ENCODE peak calls at places on chromosomes 4 and X, in eight cellular contexts. F is frontal cortex; Z is NCI-H1048; D is activated effector memory CD4-positive, alpha-beta T cell treated with anti-CD3 and anti-CD28 coated beads, Interleukin-2, amount 50 U/mL, for 16 hours; P is CD8-positive, alpha-beta memory T cell; E is foreskin fibroblast; L is activated CD4-positive, alpha-beta T cell treated with anti-CD3 and anti-CD28 coated beads, Interleukin-2, amount 50 U/mL, for 1 hour; V is AG08395. H is an unnamed sample.

GRCh38 chr4:25842229-25842840 is 20.5 kb downstream of the SEL1L3 start:
- DNase-seq in D (no peak), E (no peak), V (no peak), F (no peak), Z (no peak), L (peak), P (peak), H (no peak)

GRCh38 chr4:182839256-182839655 is 77.9 kb downstream of the DCTD start:
- DNase-seq in F (no peak), L (no peak), E (no peak), P (no peak), V (no peak), Z (no peak), D (no peak), H (no peak)

GRCh38 chr4:187668683-187669082 is 326.9 kb upstream of the ZFP42 start:
- DNase-seq in F (no peak), E (no peak), D (no peak), L (no peak), Z (no peak), V (peak), P (no peak), H (no peak)

GRCh38 chr4:81466841-81467671 is 4.7 kb downstream of the RASGEF1B start:
- DNase-seq in F (peak), D (peak), P (peak), E (peak), V (peak), L (peak), Z (peak), H (peak)

GRCh38 chr4:181202249-181202648 is 1041.0 kb upstream of the TENM3 start:
- DNase-seq in D (no peak), Z (no peak), F (no peak), L (no peak), E (no peak), P (no peak), V (no peak), H (no peak)

GRCh38 chrX:107768051-107768450 is 7.5 kb downstream of the TSC22D3 start:
- DNase-seq in D (no peak), L (no peak), F (no peak), E (no peak), Z (no peak), V (no peak), P (no peak), H (no peak)

GRCh38 chr4:54238389-54238788 is 9.3 kb downstream of the PDGFRA start:
- DNase-seq in F (no peak), E (no peak), D (no peak), V (no peak), L (no peak), Z (no peak), P (no peak), H (no peak)

GRCh38 chr4:9691221-9692065 is 90.0 kb upstream of the DRD5 start:
- DNase-seq in F (peak), P (peak), D (peak), L (peak), Z (peak), E (peak), V (peak), H (peak)

GRCh38 chrX:71671043-71671829 is 3.9 kb downstream of the LOC101059915 start:
- DNase-seq in F (no peak), V (no peak), Z (no peak), P (no peak), E (no peak), L (no peak), D (peak), H (no peak)

GRCh38 chrX:134741801-134742200 is 83.5 kb upstream of the PLAC1 start:
- DNase-seq in P (no peak), F (no peak), E (no peak), Z (no peak), D (no peak), L (no peak), V (no peak), H (no peak)

GRCh38 chr4:99722006-99722405 is 64.4 kb upstream of the C4orf54 start:
- DNase-seq in L (no peak), D (no peak), P (no peak), F (no peak), E (no peak), V (no peak), Z (no peak), H (no peak)

GRCh38 chr4:31923634-31924033 is 1203.5 kb downstream of the PCDH7 start:
- DNase-seq in E (no peak), F (no peak), V (no peak), L (no peak), P (no peak), D (no peak), Z (no peak), H (no peak)

GRCh38 chrX:37662181-37662580 is 23.4 kb upstream of the XK start:
- DNase-seq in E (no peak), Z (no peak), V (no peak), F (no peak), P (no peak), L (no peak), D (no peak), H (no peak)

GRCh38 chr4:20283039-20283438 is 31.3 kb downstream of the SLIT2 start:
- DNase-seq in L (no peak), Z (no peak), P (no peak), E (no peak), V (no peak), D (no peak), F (no peak), H (no peak)

GRCh38 chr4:10114607-10115006 is 2.0 kb downstream of the WDR1 start:
- DNase-seq in F (no peak), Z (no peak), V (no peak), E (no peak), D (no peak), P (no peak), L (no peak), H (no peak)

GRCh38 chr4:15506464-15506863 is 36.8 kb downstream of the CC2D2A start:
- DNase-seq in E (no peak), D (no peak), F (no peak), Z (no peak), L (no peak), V (no peak), P (no peak), H (no peak)

GRCh38 chr4:2357821-2358745 is 60.4 kb downstream of the ZFYVE28 start:
- DNase-seq in P (no peak), E (no peak), Z (no peak), L (no peak), D (peak), F (no peak), V (no peak), H (no peak)

GRCh38 chrX:28586291-28586690 is 955 bp upstream of the IL1RAPL1 start:
- DNase-seq in L (no peak), F (no peak), D (no peak), E (no peak), P (no peak), Z (no peak), V (no peak), H (no peak)

GRCh38 chr4:165967486-165967885 is 94.4 kb downstream of the TLL1 start:
- DNase-seq in V (no peak), D (no peak), L (no peak), Z (no peak), E (no peak), F (no peak), P (no peak), H (no peak)

GRCh38 chrX:65463550-65463949 is 71.0 kb downstream of the LAS1L start:
- DNase-seq in L (no peak), E (no peak), V (peak), F (no peak), D (no peak), Z (no peak), P (no peak), H (no peak)

GRCh38 chr4:3042226-3042625 is 32.1 kb downstream of the HTT-AS start:
- DNase-seq in P (no peak), F (no peak), E (no peak), V (no peak), L (no peak), D (no peak), Z (no peak), H (no peak)

GRCh38 chr4:168511780-168512467 is 15.1 kb downstream of the PALLD start:
- DNase-seq in D (peak), V (no peak), L (peak), P (peak), Z (no peak), E (no peak), F (no peak), H (peak)

GRCh38 chr4:3808597-3808996 is 42.4 kb downstream of the ADRA2C start:
- DNase-seq in D (no peak), P (no peak), F (no peak), L (no peak), Z (no peak), E (no peak), V (no peak), H (no peak)

GRCh38 chrX:56000169-56000568 is 232.0 kb upstream of the KLF8 start:
- DNase-seq in P (no peak), D (no peak), V (peak), L (no peak), Z (no peak), F (no peak), E (no peak), H (no peak)

GRCh38 chr4:187414716-187415115 is 580.9 kb upstream of the ZFP42 start:
- DNase-seq in P (no peak), L (no peak), F (no peak), E (peak), Z (no peak), V (no peak), D (no peak), H (no peak)

GRCh38 chr4:5660185-5660584 is 48.2 kb downstream of the EVC2 start:
- DNase-seq in V (peak), F (no peak), Z (no peak), L (no peak), E (no peak), D (no peak), P (no peak), H (no peak)

GRCh38 chr4:634599-634985 is 9.2 kb downstream of the PDE6B start:
- DNase-seq in L (no peak), E (no peak), D (peak), V (no peak), F (no peak), Z (no peak), P (no peak), H (no peak)

GRCh38 chr4:121108557-121108956 is 36.2 kb upstream of the NDNF start:
- DNase-seq in Z (peak), L (no peak), D (no peak), E (no peak), P (no peak), F (no peak), V (no peak), H (no peak)

GRCh38 chr4:48543796-48544195 is 53.7 kb downstream of the ZAR1 start:
- DNase-seq in L (no peak), D (no peak), F (no peak), V (no peak), P (no peak), E (no peak), Z (no peak), H (no peak)

GRCh38 chr4:185421366-185422124 is 4.2 kb downstream of the UFSP2 start:
- DNase-seq in D (no peak), Z (no peak), L (no peak), V (peak), F (no peak), P (no peak), E (peak), H (no peak)

GRCh38 chr4:139188648-139189416 is 11.8 kb upstream of the ELF2 start:
- DNase-seq in L (no peak), Z (no peak), V (no peak), F (no peak), P (no peak), D (no peak), E (no peak), H (no peak)

GRCh38 chrX:119398974-119399771 is at the start of gene SLC25A43:
- DNase-seq in F (peak), Z (no peak), V (peak), P (peak), E (no peak), D (peak), L (peak), H (peak)

GRCh38 chrX:102835504-102836146 is 101.4 kb upstream of the RAB40AL start:
- DNase-seq in D (no peak), Z (no peak), F (no peak), V (peak), L (peak), P (no peak), E (peak), H (peak)

GRCh38 chrX:1316527-1316926 is 20.1 kb upstream of the IL3RA start:
- DNase-seq in E (no peak), V (no peak), D (no peak), P (no peak), Z (no peak), L (no peak), F (no peak), H (no peak)

GRCh38 chrX:13489451-13489850 is 80.0 kb upstream of the EGFL6 start:
- DNase-seq in F (no peak), Z (no peak), E (peak), L (no peak), P (no peak), D (no peak), V (peak), H (no peak)

GRCh38 chrX:16033336-16033735 is 90.0 kb upstream of the GRPR start:
- DNase-seq in E (peak), F (no peak), V (no peak), P (no peak), L (no peak), D (no peak), Z (no peak), H (no peak)